ENCODE peak calls at places on chromosomes 5 and 9, in four cellular contexts. One of them, this sample, is unnamed.

GRCh38 chr5:176447538-176447981 is 625 bp upstream of the FAF2 start:
- DNase-seq in tibial nerve: no peak
- DNase-seq in IMR-90: no peak
- DNase-seq in lower leg skin: peak; percentile 17
- DNase-seq in this sample: no peak

GRCh38 chr5:172159016-172159415 is 29.0 kb downstream of the STK10 start:
- DNase-seq in tibial nerve: no peak
- DNase-seq in lower leg skin: no peak
- DNase-seq in IMR-90: no peak
- DNase-seq in this sample: no peak

GRCh38 chr9:92655896-92656536 is 13.9 kb downstream of the IPPK start:
- DNase-seq in tibial nerve: no peak
- DNase-seq in lower leg skin: no peak
- DNase-seq in IMR-90: no peak
- DNase-seq in this sample: no peak

GRCh38 chr9:123129411-123129810 is 95.9 kb downstream of the GPR21 start:
- DNase-seq in IMR-90: no peak
- DNase-seq in tibial nerve: no peak
- DNase-seq in lower leg skin: no peak
- DNase-seq in this sample: no peak

GRCh38 chr9:75230469-75230868 is 142.2 kb downstream of the OSTF1 start:
- DNase-seq in IMR-90: no peak
- DNase-seq in tibial nerve: no peak
- DNase-seq in lower leg skin: no peak
- DNase-seq in this sample: no peak

GRCh38 chr5:104355350-104355749 is 792.8 kb upstream of the NUDT12 start:
- DNase-seq in tibial nerve: no peak
- DNase-seq in lower leg skin: no peak
- DNase-seq in IMR-90: no peak
- DNase-seq in this sample: no peak

GRCh38 chr9:91844170-91844569 is 105.9 kb downstream of the ROR2 start:
- DNase-seq in IMR-90: no peak
- DNase-seq in tibial nerve: no peak
- DNase-seq in lower leg skin: no peak
- DNase-seq in this sample: no peak

GRCh38 chr5:135750506-135750905 is 84.0 kb upstream of the SLC25A48 start:
- DNase-seq in IMR-90: no peak
- DNase-seq in lower leg skin: no peak
- DNase-seq in tibial nerve: no peak
- DNase-seq in this sample: no peak

GRCh38 chr9:137355445-137356365 is 53.6 kb upstream of the NRARP start:
- DNase-seq in tibial nerve: no peak
- DNase-seq in lower leg skin: no peak
- DNase-seq in IMR-90: peak; percentile 12
- DNase-seq in this sample: no peak

GRCh38 chr9:15696979-15697378 is 144.1 kb downstream of the CCDC171 start:
- DNase-seq in IMR-90: peak; percentile 36
- DNase-seq in lower leg skin: no peak
- DNase-seq in tibial nerve: no peak
- DNase-seq in this sample: no peak

GRCh38 chr9:126440938-126441337 is 114.3 kb downstream of the MVB12B start:
- DNase-seq in IMR-90: no peak
- DNase-seq in lower leg skin: no peak
- DNase-seq in tibial nerve: no peak
- DNase-seq in this sample: no peak

GRCh38 chr9:69346596-69347390 is 21.8 kb downstream of the ENTREP1 start:
- DNase-seq in IMR-90: peak; percentile 7
- DNase-seq in lower leg skin: no peak
- DNase-seq in tibial nerve: no peak
- DNase-seq in this sample: no peak

GRCh38 chr5:74296685-74297084 is 343.8 kb downstream of the ENC1 start:
- DNase-seq in IMR-90: peak; percentile 66
- DNase-seq in lower leg skin: no peak
- DNase-seq in tibial nerve: no peak
- DNase-seq in this sample: no peak

GRCh38 chr9:98867434-98868168 is 60.1 kb downstream of the GALNT12 start:
- DNase-seq in tibial nerve: peak; percentile 83
- DNase-seq in IMR-90: peak; percentile 92
- DNase-seq in lower leg skin: peak; percentile 77
- DNase-seq in this sample: no peak

GRCh38 chr9:127904888-127905728 is 5.7 kb upstream of the ST6GALNAC6 start:
- DNase-seq in IMR-90: no peak
- DNase-seq in lower leg skin: no peak
- DNase-seq in tibial nerve: no peak
- DNase-seq in this sample: no peak

GRCh38 chr5:67115238-67115637 is 81.4 kb downstream of the CD180 start:
- DNase-seq in lower leg skin: no peak
- DNase-seq in tibial nerve: no peak
- DNase-seq in IMR-90: no peak
- DNase-seq in this sample: no peak

GRCh38 chr9:36461341-36461740 is 61.3 kb upstream of the RNF38 start:
- DNase-seq in tibial nerve: no peak
- DNase-seq in lower leg skin: no peak
- DNase-seq in IMR-90: peak; percentile 40
- DNase-seq in this sample: no peak

GRCh38 chr9:113509463-113509862 is 45.9 kb downstream of the RGS3 start:
- DNase-seq in IMR-90: peak; percentile 83
- DNase-seq in lower leg skin: no peak
- DNase-seq in tibial nerve: no peak
- DNase-seq in this sample: no peak

GRCh38 chr5:2876183-2876582 is 124.7 kb upstream of the IRX2 start:
- DNase-seq in tibial nerve: no peak
- DNase-seq in IMR-90: no peak
- DNase-seq in lower leg skin: peak; percentile 5
- DNase-seq in this sample: no peak

GRCh38 chr9:124800306-124801259 is 23.6 kb downstream of the OLFML2A start:
- DNase-seq in tibial nerve: peak; percentile 37
- DNase-seq in IMR-90: peak; percentile 47
- DNase-seq in lower leg skin: peak; percentile 61
- DNase-seq in this sample: no peak

GRCh38 chr5:122723606-122724352 is 51.1 kb upstream of the SNX2 start:
- DNase-seq in tibial nerve: peak; percentile 39
- DNase-seq in IMR-90: peak; percentile 89
- DNase-seq in lower leg skin: peak; percentile 25
- DNase-seq in this sample: no peak

GRCh38 chr9:36642817-36643216 is 70.1 kb downstream of the MELK start:
- DNase-seq in tibial nerve: no peak
- DNase-seq in lower leg skin: no peak
- DNase-seq in IMR-90: no peak
- DNase-seq in this sample: no peak

GRCh38 chr5:147403659-147404640 is 105.9 kb downstream of the DPYSL3 start:
- DNase-seq in lower leg skin: peak; percentile 78
- DNase-seq in tibial nerve: peak; percentile 61
- DNase-seq in IMR-90: peak; percentile 99
- DNase-seq in this sample: peak; percentile 81

GRCh38 chr9:87596862-87597261 is 99.2 kb downstream of the DAPK1 start:
- DNase-seq in tibial nerve: peak; percentile 21
- DNase-seq in IMR-90: no peak
- DNase-seq in lower leg skin: no peak
- DNase-seq in this sample: no peak

GRCh38 chr9:134807726-134808125 is 72.9 kb upstream of the FCN2 start:
- DNase-seq in tibial nerve: no peak
- DNase-seq in IMR-90: peak; percentile 64
- DNase-seq in lower leg skin: no peak
- DNase-seq in this sample: no peak

GRCh38 chr9:112863214-112863613 is 27.5 kb downstream of the SLC46A2 start:
- DNase-seq in IMR-90: peak; percentile 57
- DNase-seq in tibial nerve: no peak
- DNase-seq in lower leg skin: no peak
- DNase-seq in this sample: no peak

GRCh38 chr5:73917433-73917832 is 291.4 kb downstream of the ARHGEF28 start:
- DNase-seq in lower leg skin: no peak
- DNase-seq in IMR-90: no peak
- DNase-seq in tibial nerve: no peak
- DNase-seq in this sample: no peak

GRCh38 chr5:172719211-172719610 is 51.8 kb downstream of the DUSP1 start:
- DNase-seq in IMR-90: no peak
- DNase-seq in lower leg skin: no peak
- DNase-seq in tibial nerve: no peak
- DNase-seq in this sample: no peak

GRCh38 chr5:103703617-103704016 is 141.0 kb upstream of the NUDT12 start:
- DNase-seq in IMR-90: no peak
- DNase-seq in lower leg skin: no peak
- DNase-seq in tibial nerve: no peak
- DNase-seq in this sample: no peak

GRCh38 chr5:58138791-58139190 is 321.1 kb downstream of the PLK2 start:
- DNase-seq in tibial nerve: no peak
- DNase-seq in IMR-90: no peak
- DNase-seq in lower leg skin: no peak
- DNase-seq in this sample: no peak

DNA sequence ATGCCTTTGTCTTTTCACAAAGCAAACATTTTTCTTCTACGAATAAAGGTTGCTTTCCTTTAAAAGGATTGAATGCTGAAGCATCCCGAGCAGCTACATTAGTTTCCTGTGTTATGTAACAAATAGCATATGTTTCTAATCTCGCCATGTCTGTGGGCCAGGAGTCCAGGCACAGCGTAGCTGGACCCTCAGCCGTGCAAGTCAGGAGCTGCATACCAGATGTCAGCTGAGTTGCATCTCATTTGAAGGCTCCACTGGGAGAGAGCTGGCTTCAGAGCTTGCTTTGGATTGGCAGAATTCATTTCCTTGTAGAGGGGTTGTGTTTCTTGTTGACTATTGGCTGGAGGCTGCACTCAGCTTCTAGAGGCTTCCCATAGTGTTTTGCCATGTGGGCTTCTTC is 16.0 kb upstream of the GOLPH3 start:
- DNase-seq in IMR-90: peak; percentile 50
- DNase-seq in tibial nerve: peak; percentile 40
- DNase-seq in lower leg skin: no peak
- DNase-seq in this sample: no peak
- H3K4me3 ChIP-seq in IMR-90: no peak overlapping the region
- H3K4me3 ChIP-seq in tibial nerve: no peak overlapping the region
- H3K4me3 ChIP-seq in lower leg skin: no peak overlapping the region
- H3K4me3 ChIP-seq in this sample: no peak overlapping the region

DNA sequence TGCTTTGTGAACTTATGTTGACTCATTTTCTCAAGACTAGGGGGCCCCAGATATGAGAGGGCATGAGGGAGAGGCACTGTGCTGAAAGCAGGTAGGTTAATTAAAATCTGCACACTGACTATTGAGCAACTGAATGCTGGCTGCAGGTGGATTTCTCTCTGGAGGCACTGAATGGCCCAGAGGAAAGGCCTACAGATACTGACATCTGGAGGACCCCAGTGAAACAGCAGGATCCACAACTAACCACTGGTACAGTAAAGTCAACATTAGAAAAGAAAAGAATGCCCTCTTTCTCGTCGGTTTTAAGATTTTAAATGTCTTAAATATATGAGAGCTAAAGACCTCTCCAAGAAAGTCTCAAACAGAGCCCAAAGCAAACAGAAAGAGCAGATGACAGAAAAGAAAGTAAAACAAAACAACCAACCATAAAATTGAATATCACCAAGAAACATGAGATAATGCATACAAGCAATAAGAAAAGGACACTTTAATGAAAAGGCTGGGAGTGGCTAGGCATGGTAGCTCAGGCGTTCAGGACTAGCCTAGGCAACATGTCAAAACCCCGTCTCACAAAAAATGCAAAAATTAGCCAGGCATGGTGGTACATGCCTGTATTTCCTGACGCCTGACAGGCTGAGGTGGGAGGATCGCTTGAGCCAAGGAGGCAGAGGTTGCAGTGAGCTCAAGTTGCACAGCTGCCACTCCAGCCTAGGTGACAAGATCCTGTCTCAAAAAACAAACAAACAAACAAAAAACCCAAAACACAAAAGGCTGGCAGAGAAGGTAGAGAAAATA is 43.3 kb downstream of the PUM3 start:
- DNase-seq in lower leg skin: no peak
- DNase-seq in tibial nerve: no peak
- DNase-seq in IMR-90: peak; percentile 36
- DNase-seq in this sample: no peak
- TF ChIP-seq CTCF in lower leg skin: no peak
- TF ChIP-seq CTCF in tibial nerve: no peak
- TF ChIP-seq CTCF in IMR-90: peak; percentile 48
- TF ChIP-seq CTCF in this sample: no peak

GRCh38 chr9:19233344-19233743 is 2.9 kb downstream of the DENND4C start:
- DNase-seq in IMR-90: no peak
- DNase-seq in tibial nerve: no peak
- DNase-seq in lower leg skin: no peak
- DNase-seq in this sample: no peak
- H3K4me3 ChIP-seq in IMR-90: no peak overlapping the region
- H3K4me3 ChIP-seq in tibial nerve: no peak overlapping the region
- H3K4me3 ChIP-seq in lower leg skin: no peak overlapping the region
- H3K4me3 ChIP-seq in this sample: peak overlapping the region; percentile 84

GRCh38 chr5:77282337-77283027 is 72.0 kb downstream of the PDE8B start:
- DNase-seq in IMR-90: peak; percentile 88
- DNase-seq in lower leg skin: no peak
- DNase-seq in tibial nerve: no peak
- DNase-seq in this sample: no peak
- TF ChIP-seq CTCF in IMR-90: peak; percentile 45
- TF ChIP-seq CTCF in lower leg skin: no peak
- TF ChIP-seq CTCF in tibial nerve: no peak
- TF ChIP-seq CTCF in this sample: no peak

DNA sequence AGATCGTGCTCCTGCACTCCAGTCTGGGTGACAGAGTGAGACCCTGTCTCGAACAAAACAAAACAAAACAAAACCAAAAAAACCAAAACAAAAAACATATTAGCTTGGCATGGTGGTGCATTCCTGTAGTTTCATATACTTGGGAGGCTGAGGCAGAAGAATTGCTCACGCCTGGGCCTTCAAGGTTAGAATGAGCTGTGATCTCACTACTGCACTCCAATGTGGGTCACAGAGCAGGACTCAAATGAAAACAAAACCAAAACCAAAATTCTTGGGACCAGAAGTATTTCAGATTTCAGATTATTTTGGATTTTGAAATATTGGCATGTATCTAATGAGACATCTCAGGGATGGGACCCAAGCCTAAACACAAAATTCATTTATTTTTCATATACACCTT is 80.2 kb downstream of the TMC1 start:
- DNase-seq in tibial nerve: no peak
- DNase-seq in IMR-90: no peak
- DNase-seq in lower leg skin: no peak
- DNase-seq in this sample: no peak
- H3K4me3 ChIP-seq in tibial nerve: no peak overlapping the region
- H3K4me3 ChIP-seq in IMR-90: no peak overlapping the region
- H3K4me3 ChIP-seq in lower leg skin: no peak overlapping the region
- H3K4me3 ChIP-seq in this sample: no peak overlapping the region

GRCh38 chr5:113127021-113127420 is 150.4 kb downstream of the DCP2 start:
- DNase-seq in lower leg skin: no peak
- DNase-seq in IMR-90: no peak
- DNase-seq in tibial nerve: no peak
- DNase-seq in this sample: no peak

GRCh38 chr5:113124914-113125313 is 148.3 kb downstream of the DCP2 start:
- DNase-seq in IMR-90: no peak
- DNase-seq in tibial nerve: no peak
- DNase-seq in lower leg skin: no peak
- DNase-seq in this sample: no peak

GRCh38 chr5:113122053-113122452 is 145.5 kb downstream of the DCP2 start:
- DNase-seq in IMR-90: peak; percentile 94
- DNase-seq in tibial nerve: peak; percentile 73
- DNase-seq in lower leg skin: peak; percentile 76
- DNase-seq in this sample: no peak

GRCh38 chr5:113125371-113125770 is 148.8 kb downstream of the DCP2 start:
- DNase-seq in IMR-90: no peak
- DNase-seq in lower leg skin: no peak
- DNase-seq in tibial nerve: no peak
- DNase-seq in this sample: no peak

GRCh38 chr5:113123563-113123962 is 147.0 kb downstream of the DCP2 start:
- DNase-seq in IMR-90: no peak
- DNase-seq in tibial nerve: no peak
- DNase-seq in lower leg skin: no peak
- DNase-seq in this sample: no peak
- TF ChIP-seq CTCF in IMR-90: no peak
- TF ChIP-seq CTCF in tibial nerve: no peak
- TF ChIP-seq CTCF in lower leg skin: no peak
- TF ChIP-seq CTCF in this sample: no peak

GRCh38 chr9:95887926-95888497 is 12.5 kb downstream of the ERCC6L2 start:
- DNase-seq in IMR-90: no peak
- DNase-seq in lower leg skin: no peak
- DNase-seq in tibial nerve: no peak
- DNase-seq in this sample: no peak
- H3K4me3 ChIP-seq in IMR-90: no peak overlapping the region
- H3K4me3 ChIP-seq in lower leg skin: no peak overlapping the region
- H3K4me3 ChIP-seq in tibial nerve: no peak overlapping the region
- H3K4me3 ChIP-seq in this sample: no peak overlapping the region